ENCODE peak calls at places on chromosomes 7 and 10, in four cellular contexts. X is tibial nerve, L is astrocyte of the spinal cord, K is tibial artery. F is an unnamed sample.

GRCh38 chr10:24639124-24639523 is 84.6 kb downstream of the ARHGAP21 start:
- DNase-seq in L (no peak), K (no peak), X (no peak), F (no peak)

GRCh38 chr7:30977896-30978564 is 14.3 kb downstream of the GHRHR start:
- DNase-seq in X (no peak), K (no peak), L (no peak), F (no peak)

GRCh38 chr7:27165655-27166474 is 528 bp upstream of the HOXA9 start:
- DNase-seq in K (peak), X (peak), L (no peak), F (no peak)

GRCh38 chr10:103870503-103870902 is 15.1 kb upstream of the SH3PXD2A start:
- DNase-seq in K (no peak), X (no peak), L (peak), F (no peak)

GRCh38 chr7:138797715-138798320 is at the start of the genes ATP6V0A4 and TMEM213:
- DNase-seq in K (no peak), X (no peak), L (no peak), F (no peak)

GRCh38 chr7:42389697-42390096 is 152.7 kb upstream of the GLI3 start:
- DNase-seq in L (no peak), X (no peak), K (no peak), F (no peak)

GRCh38 chr7:99597762-99598501 is at the start of gene TMEM225B:
- DNase-seq in L (no peak), X (no peak), K (no peak), F (no peak)

GRCh38 chr7:120856621-120857352 is 1.2 kb downstream of the TSPAN12 start:
- DNase-seq in X (no peak), K (no peak), L (peak), F (no peak)

GRCh38 chr7:100584677-100585510 is 1.0 kb downstream of the LRCH4 start:
- DNase-seq in K (no peak), X (no peak), L (peak), F (no peak)

GRCh38 chr10:209357-209756 is 74.1 kb downstream of the ZMYND11 start:
- DNase-seq in X (no peak), L (peak), K (no peak), F (no peak)

GRCh38 chr7:55498770-55499169 is 73.5 kb downstream of the VOPP1 start:
- DNase-seq in K (peak), L (no peak), X (no peak), F (no peak)

GRCh38 chr7:155291045-155291530 is 6.6 kb upstream of the INSIG1 start:
- DNase-seq in K (no peak), L (peak), X (no peak), F (no peak)

GRCh38 chr7:66871076-66871475 is 49.9 kb upstream of the TMEM248 start:
- DNase-seq in X (no peak), K (no peak), L (no peak), F (no peak)

GRCh38 chr7:77684030-77684429 is 12.2 kb upstream of the RSBN1L start:
- DNase-seq in L (peak), K (peak), X (peak), F (no peak)

GRCh38 chr7:3089493-3089892 is 45.8 kb upstream of the CARD11 start:
- DNase-seq in K (no peak), X (no peak), L (peak), F (no peak)

GRCh38 chr10:133329401-133330202 is 7.1 kb downstream of the CALY start:
- DNase-seq in L (peak), X (peak), K (peak), F (peak)

GRCh38 chr7:153190452-153190851 is 430.9 kb downstream of the ACTR3B start:
- DNase-seq in L (no peak), X (no peak), K (no peak), F (no peak)

GRCh38 chr10:43707755-43708154 is 59.1 kb upstream of the ZNF32 start:
- DNase-seq in X (no peak), L (no peak), K (no peak), F (no peak)

GRCh38 chr10:46240684-46241565 is 45.9 kb upstream of the ANTXRL start:
- DNase-seq in K (no peak), L (no peak), X (no peak), F (peak)

GRCh38 chr7:37117261-37117660 is 331.4 kb downstream of the ELMO1 start:
- DNase-seq in L (no peak), K (no peak), X (no peak), F (no peak)

GRCh38 chr10:43384252-43385221 is 13.1 kb downstream of the FXYD4 start:
- DNase-seq in L (no peak), X (no peak), K (peak), F (no peak)

GRCh38 chr7:128982105-128982504 is 44.4 kb downstream of the IRF5 start:
- DNase-seq in X (no peak), L (no peak), K (no peak), F (no peak)

GRCh38 chr10:244227-244626 is 109.0 kb downstream of the ZMYND11 start:
- DNase-seq in X (no peak), L (no peak), K (no peak), F (no peak)

GRCh38 chr7:70657989-70658578 is 473.9 kb upstream of the GALNT17 start:
- DNase-seq in X (no peak), K (no peak), L (no peak), F (no peak)

GRCh38 chr10:73744690-73744994 is 470 bp downstream of the SEC24C start:
- DNase-seq in K (peak), L (peak), X (peak), F (no peak)

GRCh38 chr7:50229964-50230363 is 74.6 kb upstream of the IKZF1 start:
- DNase-seq in X (no peak), L (peak), K (no peak), F (no peak)

GRCh38 chr10:33746878-33747277 is 412.4 kb upstream of the NRP1 start:
- DNase-seq in K (no peak), X (no peak), L (peak), F (no peak)

GRCh38 chr7:22582860-22583640 is 83.1 kb upstream of the STEAP1B start:
- DNase-seq in X (no peak), K (no peak), L (peak), F (no peak)

GRCh38 chr10:54742416-54742815 is 58.6 kb downstream of the PCDH15 start:
- DNase-seq in X (no peak), K (no peak), L (no peak), F (no peak)

GRCh38 chr10:3339531-3339950 is 167.0 kb upstream of the PITRM1 start:
- DNase-seq in L (peak), K (no peak), X (no peak), F (no peak)

GRCh38 chr7:112481833-112482669 is 1.3 kb downstream of the LSMEM1 start:
- DNase-seq in K (peak), L (peak), X (no peak), F (no peak)

GRCh38 chr10:101749033-101749432 is 26.9 kb downstream of the FGF8 start:
- DNase-seq in K (no peak), X (no peak), L (no peak), F (no peak)

GRCh38 chr10:92181575-92181974 is 109.3 kb downstream of the CPEB3 start:
- DNase-seq in X (no peak), K (no peak), L (no peak), F (no peak)
- TF ChIP-seq CTCF in X (no peak), K (no peak), L (peak), F (no peak)

GRCh38 chr10:63723741-63724140 is 202.5 kb downstream of the REEP3 start:
- DNase-seq in K (no peak), X (no peak), L (no peak), F (no peak)

GRCh38 chr10:63726883-63727282 is 205.7 kb downstream of the REEP3 start:
- DNase-seq in L (no peak), K (no peak), X (no peak), F (no peak)

GRCh38 chr10:63722537-63722936 is 201.3 kb downstream of the REEP3 start:
- DNase-seq in X (no peak), K (peak), L (peak), F (no peak)

GRCh38 chr10:63723320-63723719 is 202.1 kb downstream of the REEP3 start:
- DNase-seq in K (no peak), X (no peak), L (no peak), F (no peak)

DNA sequence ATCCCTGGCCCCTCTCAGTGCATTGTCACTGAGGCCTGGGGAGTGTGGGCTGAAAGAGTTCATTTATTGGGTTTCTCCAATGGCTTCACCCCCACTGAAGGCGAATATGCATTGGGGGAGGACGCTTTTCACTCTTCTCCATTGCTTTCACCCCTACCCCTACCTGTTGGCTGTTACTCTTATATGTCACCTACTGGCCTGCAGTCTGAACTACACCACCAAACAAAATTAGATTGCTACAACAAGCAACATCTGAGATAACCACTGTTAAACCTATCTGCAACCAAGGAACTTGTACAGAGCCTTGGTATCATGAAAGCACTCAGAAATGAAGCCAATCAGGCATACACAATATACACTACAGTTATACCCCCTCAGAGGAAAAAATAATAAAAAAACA is 203.7 kb downstream of the REEP3 start:
- DNase-seq in K (no peak), X (no peak), L (no peak), F (no peak)
- TF ChIP-seq CTCF in K (no peak), X (no peak), L (no peak), F (no peak)

GRCh38 chr7:159240962-159241361 is 96.3 kb upstream of the VIPR2 start:
- DNase-seq in X (no peak), L (no peak), K (no peak), F (no peak)
- TF ChIP-seq CTCF in X (no peak), L (no peak), K (no peak), F (no peak)

GRCh38 chr7:116195451-116195850 is 14.9 kb upstream of the TES start:
- DNase-seq in X (no peak), K (no peak), L (no peak), F (no peak)
- TF ChIP-seq CTCF in X (no peak), K (no peak), L (no peak), F (no peak)

GRCh38 chr7:40829201-40829600 is 694.4 kb downstream of the SUGCT start:
- DNase-seq in L (no peak), K (no peak), X (no peak), F (no peak)

GRCh38 chr7:40828686-40829085 is 693.9 kb downstream of the SUGCT start:
- DNase-seq in K (no peak), X (no peak), L (peak), F (no peak)

GRCh38 chr7:40836218-40836617 is 701.4 kb downstream of the SUGCT start:
- DNase-seq in L (no peak), X (no peak), K (no peak), F (no peak)

DNA sequence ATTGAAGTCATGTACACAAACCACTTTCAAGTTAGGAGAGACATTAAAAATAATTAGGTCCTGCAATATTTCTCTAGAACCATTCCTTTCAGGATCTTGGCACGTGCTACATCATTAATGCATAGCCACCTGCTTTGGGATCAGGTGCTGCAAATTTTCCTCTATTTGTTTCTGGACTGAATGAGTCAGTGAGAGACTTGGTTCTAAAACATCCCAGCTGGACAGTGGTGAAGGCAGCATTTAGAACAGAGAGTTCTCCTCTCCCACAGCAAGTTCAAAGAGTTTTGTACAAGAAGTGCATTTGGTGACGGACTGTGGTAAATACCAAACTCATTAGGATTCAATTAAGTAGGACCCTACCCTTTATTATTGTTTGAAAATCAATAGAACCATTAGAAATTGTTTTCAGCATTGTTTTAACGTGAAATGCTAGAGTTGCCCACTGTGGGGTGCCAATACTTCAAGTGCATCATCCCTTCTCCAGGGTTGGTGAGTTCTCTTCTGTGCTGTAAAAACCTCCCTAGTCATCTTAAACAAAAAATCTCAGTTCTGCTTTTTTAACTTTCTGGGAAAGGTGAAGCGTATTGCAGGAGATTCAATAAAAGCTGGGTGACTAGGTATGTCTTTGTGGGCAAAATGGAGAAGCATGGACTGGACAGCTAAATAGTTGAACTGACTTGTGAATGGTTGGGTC is 698.9 kb downstream of the SUGCT start:
- DNase-seq in L (peak), K (no peak), X (no peak), F (no peak)
- TF ChIP-seq CTCF in L (peak), K (no peak), X (no peak), F (no peak)

DNA sequence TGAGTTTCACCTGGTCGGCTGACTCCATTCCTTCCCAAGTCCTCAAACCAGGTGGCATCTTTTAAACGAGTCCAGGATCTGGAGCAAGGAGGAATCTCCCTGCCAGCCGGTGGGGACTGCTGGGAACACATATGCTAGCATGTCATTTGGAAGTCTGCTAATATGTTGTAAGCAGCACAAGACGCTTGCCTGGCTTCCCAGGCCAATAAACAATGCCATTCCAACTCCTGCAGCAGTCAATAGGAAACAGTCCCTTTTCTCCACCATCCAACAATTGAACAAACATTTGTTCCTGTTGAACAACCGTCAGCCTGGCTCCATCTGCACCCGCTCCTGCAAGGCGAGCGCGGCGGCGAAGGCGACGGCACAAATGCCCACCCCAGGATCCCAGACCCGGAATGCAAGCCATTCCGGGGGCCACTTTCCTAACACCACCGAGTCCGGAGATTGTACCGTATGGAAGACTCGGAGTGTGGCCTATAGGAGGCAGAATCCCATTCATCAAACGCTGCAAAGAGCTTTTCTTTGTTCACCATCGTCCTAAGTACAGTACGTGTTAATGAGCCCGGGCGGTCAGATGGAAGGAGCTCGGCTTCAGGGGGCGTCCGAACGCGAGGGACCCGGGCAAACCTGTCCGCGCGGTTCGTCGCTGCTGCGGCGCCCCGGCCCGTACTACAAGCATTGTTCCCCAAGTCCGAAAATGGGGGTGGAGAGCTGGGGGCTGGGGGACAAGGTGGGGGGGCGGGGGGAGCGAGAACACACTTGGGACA is 1.6 kb downstream of the FAM53B start:
- DNase-seq in X (no peak), K (no peak), L (no peak), F (no peak)
- TF ChIP-seq CTCF in X (no peak), K (peak), L (peak), F (no peak)

GRCh38 chr7:20647908-20648776 is 32.7 kb downstream of the ABCB5 start:
- DNase-seq in X (no peak), K (no peak), L (peak), F (no peak)
- TF ChIP-seq CTCF in X (no peak), K (no peak), L (peak), F (no peak)

GRCh38 chr7:934469-935320 is 19.8 kb downstream of the ADAP1 start:
- DNase-seq in X (no peak), L (no peak), K (peak), F (no peak)

GRCh38 chr7:929311-929711 is 25.2 kb downstream of the ADAP1 start:
- DNase-seq in L (no peak), K (peak), X (no peak), F (peak)

GRCh38 chr7:932651-932975 is 21.9 kb downstream of the ADAP1 start:
- DNase-seq in L (no peak), K (peak), X (no peak), F (no peak)

GRCh38 chr7:930975-931758 is 23.3 kb downstream of the ADAP1 start:
- DNase-seq in X (no peak), K (peak), L (no peak), F (peak)

DNA sequence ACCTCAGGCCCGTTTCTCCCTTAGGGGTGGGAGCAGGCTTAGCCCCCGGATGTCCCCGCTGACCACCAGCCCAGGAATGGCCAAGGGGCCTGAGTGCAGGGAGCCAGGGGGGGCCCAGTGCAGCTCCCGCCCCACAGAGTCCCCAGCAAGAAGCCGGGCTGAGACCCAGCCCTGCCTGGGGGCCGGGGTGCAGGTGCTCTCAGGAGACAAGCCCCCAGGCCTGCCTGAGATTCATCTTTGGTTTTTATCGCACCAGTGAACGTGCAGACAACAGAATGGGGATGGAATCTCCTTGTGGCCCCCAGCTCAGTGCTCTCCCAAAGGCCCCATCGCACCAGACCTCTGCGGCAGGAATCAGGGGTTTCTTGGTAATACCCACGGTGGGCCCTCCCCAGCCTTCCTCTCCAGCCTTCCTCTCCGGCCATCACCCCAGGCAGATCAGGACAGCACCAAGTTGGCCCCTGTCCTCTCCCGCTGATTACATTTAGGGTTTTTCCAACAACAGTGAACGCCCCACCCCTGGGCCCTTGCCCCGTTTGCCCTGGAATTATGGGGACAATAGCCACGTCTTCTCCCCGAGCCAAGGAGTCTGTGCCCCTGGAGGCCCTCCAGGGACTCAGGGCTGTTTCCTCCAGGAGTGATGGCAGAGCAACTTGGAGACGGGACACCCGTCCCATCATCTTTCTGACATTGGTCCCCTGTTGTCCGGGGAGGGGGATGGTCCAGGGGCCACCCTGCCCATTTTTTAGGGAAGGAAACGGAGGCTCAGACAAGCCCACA is 22.4 kb downstream of the ADAP1 start:
- DNase-seq in L (no peak), K (peak), X (no peak), F (no peak)
- TF ChIP-seq CTCF in L (no peak), K (no peak), X (no peak), F (no peak)

DNA sequence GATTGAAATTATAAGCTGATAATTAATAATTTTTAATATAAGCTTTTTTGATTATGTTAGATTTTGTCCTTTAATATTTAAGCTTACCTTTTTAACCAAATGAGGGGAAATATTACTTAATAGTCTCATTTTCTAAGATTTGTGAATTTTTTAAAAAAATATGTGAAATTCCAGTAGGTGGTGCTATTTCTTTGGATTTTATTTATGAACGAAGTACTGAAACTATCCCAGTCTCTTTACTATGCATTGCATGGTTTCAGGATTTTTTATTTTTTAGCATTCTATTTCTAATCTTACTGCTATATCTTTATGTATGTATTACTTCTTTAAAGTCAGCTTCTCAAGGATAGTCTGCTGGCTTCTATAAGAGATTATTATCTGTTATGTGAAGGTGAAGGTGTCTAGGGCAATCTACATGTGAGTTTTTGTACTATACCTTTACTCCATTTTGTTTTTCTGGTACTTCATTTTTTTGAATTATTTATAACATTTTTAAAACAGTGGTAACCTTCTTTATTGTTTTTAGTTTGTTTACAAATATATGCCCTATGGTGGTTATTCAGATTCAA is 78.3 kb downstream of the ATRNL1 start:
- DNase-seq in L (peak), X (no peak), K (no peak), F (no peak)
- TF ChIP-seq CTCF in L (peak), X (no peak), K (peak), F (no peak)

F was measured in natural killer cell.